ENCODE peak calls at places on chromosomes 12 and 14, in seven cellular contexts. One of them, this sample, is unnamed.

GRCh38 chr12:112183591-112184021 is 58.2 kb downstream of the TRAFD1 start:
- DNase-seq in K562: no peak
- DNase-seq in HepG2: no peak
- DNase-seq in GM12878: peak; percentile 25
- DNase-seq in H1: no peak
- DNase-seq in SK-N-SH: no peak
- DNase-seq in HCT116: no peak
- DNase-seq in this sample: no peak

GRCh38 chr12:39763071-39763893 is 143.7 kb upstream of the ABCD2 start:
- DNase-seq in K562: no peak
- DNase-seq in SK-N-SH: no peak
- DNase-seq in GM12878: no peak
- DNase-seq in HCT116: no peak
- DNase-seq in H1: no peak
- DNase-seq in HepG2: no peak
- DNase-seq in this sample: no peak

GRCh38 chr12:96190403-96191170 is 3.6 kb upstream of the ELK3 start:
- DNase-seq in SK-N-SH: no peak
- DNase-seq in HepG2: peak; percentile 23
- DNase-seq in K562: no peak
- DNase-seq in H1: no peak
- DNase-seq in GM12878: no peak
- DNase-seq in HCT116: no peak
- DNase-seq in this sample: no peak

GRCh38 chr12:47811581-47812484 is 7.9 kb downstream of the HDAC7 start:
- DNase-seq in HepG2: no peak
- DNase-seq in K562: no peak
- DNase-seq in GM12878: no peak
- DNase-seq in H1: no peak
- DNase-seq in HCT116: no peak
- DNase-seq in SK-N-SH: no peak
- DNase-seq in this sample: no peak

GRCh38 chr12:42380733-42381132 is 54.8 kb downstream of the PPHLN1 start:
- DNase-seq in HepG2: no peak
- DNase-seq in HCT116: no peak
- DNase-seq in GM12878: no peak
- DNase-seq in H1: no peak
- DNase-seq in SK-N-SH: no peak
- DNase-seq in K562: no peak
- DNase-seq in this sample: peak; percentile 39

GRCh38 chr14:31059152-31059924 is 33.2 kb upstream of the STRN3 start:
- DNase-seq in H1: no peak
- DNase-seq in SK-N-SH: no peak
- DNase-seq in GM12878: no peak
- DNase-seq in HCT116: no peak
- DNase-seq in HepG2: peak; percentile 70
- DNase-seq in K562: peak; percentile 83
- DNase-seq in this sample: no peak

GRCh38 chr12:52774629-52775250 is 2.4 kb downstream of the KRT76 start:
- DNase-seq in GM12878: no peak
- DNase-seq in HepG2: no peak
- DNase-seq in SK-N-SH: no peak
- DNase-seq in H1: no peak
- DNase-seq in K562: no peak
- DNase-seq in HCT116: no peak
- DNase-seq in this sample: no peak

GRCh38 chr12:92696240-92696639 is 6.5 kb upstream of the PLEKHG7 start:
- DNase-seq in HCT116: no peak
- DNase-seq in SK-N-SH: no peak
- DNase-seq in H1: no peak
- DNase-seq in GM12878: no peak
- DNase-seq in HepG2: no peak
- DNase-seq in K562: no peak
- DNase-seq in this sample: no peak

GRCh38 chr12:108394196-108394595 is 55.1 kb upstream of the CMKLR1 start:
- DNase-seq in GM12878: no peak
- DNase-seq in HCT116: no peak
- DNase-seq in K562: no peak
- DNase-seq in HepG2: no peak
- DNase-seq in H1: no peak
- DNase-seq in SK-N-SH: no peak
- DNase-seq in this sample: no peak

GRCh38 chr12:14770495-14771313 is 32.6 kb downstream of the WBP11 start:
- DNase-seq in SK-N-SH: peak; percentile 82
- DNase-seq in GM12878: peak; percentile 97
- DNase-seq in K562: no peak
- DNase-seq in HepG2: peak; percentile 91
- DNase-seq in H1: peak; percentile 96
- DNase-seq in HCT116: peak; percentile 83
- DNase-seq in this sample: no peak

DNA sequence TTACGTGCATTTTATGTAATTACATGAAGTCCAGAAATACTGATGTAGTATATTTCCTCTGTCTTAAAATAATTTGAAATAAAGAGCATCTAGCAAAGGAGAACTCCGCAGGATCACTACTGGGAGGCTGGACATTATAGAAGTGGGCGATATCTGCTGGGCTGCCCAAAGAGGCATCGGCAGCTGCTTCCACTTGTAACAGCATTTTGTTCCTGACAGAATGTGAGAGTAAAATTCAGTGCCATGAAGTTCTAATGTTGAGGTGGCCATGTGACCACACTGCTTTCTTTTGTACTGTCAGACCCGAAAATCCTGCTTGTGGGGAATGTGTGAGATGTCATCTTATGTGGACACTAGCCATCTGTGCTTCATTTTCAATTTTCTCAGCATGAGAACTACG is 151.8 kb downstream of the ACSS3 start:
- DNase-seq in SK-N-SH: no peak
- DNase-seq in K562: no peak
- DNase-seq in HepG2: no peak
- DNase-seq in HCT116: no peak
- DNase-seq in GM12878: no peak
- DNase-seq in H1: no peak
- DNase-seq in this sample: no peak
- TF ChIP-seq JUND in SK-N-SH: no peak
- TF ChIP-seq JUND in K562: no peak
- TF ChIP-seq JUND in HepG2: no peak
- TF ChIP-seq JUND in HCT116: no peak
- TF ChIP-seq JUND in GM12878: no peak
- TF ChIP-seq JUND in H1: no peak
- TF ChIP-seq JUND in this sample: no peak

GRCh38 chr12:11877869-11878780 is 192.6 kb upstream of the BCL2L14 start:
- DNase-seq in HepG2: no peak
- DNase-seq in H1: no peak
- DNase-seq in GM12878: no peak
- DNase-seq in SK-N-SH: peak; percentile 39
- DNase-seq in HCT116: no peak
- DNase-seq in K562: no peak
- DNase-seq in this sample: no peak
- TF ChIP-seq JUND in HepG2: no peak
- TF ChIP-seq JUND in H1: no peak
- TF ChIP-seq JUND in GM12878: no peak
- TF ChIP-seq JUND in SK-N-SH: peak; percentile 28
- TF ChIP-seq JUND in HCT116: no peak
- TF ChIP-seq JUND in K562: no peak
- TF ChIP-seq JUND in this sample: no peak

GRCh38 chr12:129558036-129558435 is 345.8 kb downstream of the TMEM132D start:
- DNase-seq in H1: no peak
- DNase-seq in HCT116: no peak
- DNase-seq in K562: no peak
- DNase-seq in GM12878: no peak
- DNase-seq in HepG2: no peak
- DNase-seq in SK-N-SH: no peak
- DNase-seq in this sample: no peak

GRCh38 chr12:129549656-129550055 is 354.2 kb downstream of the TMEM132D start:
- DNase-seq in HCT116: no peak
- DNase-seq in GM12878: no peak
- DNase-seq in SK-N-SH: no peak
- DNase-seq in HepG2: no peak
- DNase-seq in K562: no peak
- DNase-seq in H1: no peak
- DNase-seq in this sample: no peak

GRCh38 chr12:129551441-129551840 is 352.4 kb downstream of the TMEM132D start:
- DNase-seq in HepG2: no peak
- DNase-seq in H1: no peak
- DNase-seq in HCT116: no peak
- DNase-seq in K562: no peak
- DNase-seq in SK-N-SH: no peak
- DNase-seq in GM12878: no peak
- DNase-seq in this sample: no peak

GRCh38 chr12:129550353-129550752 is 353.5 kb downstream of the TMEM132D start:
- DNase-seq in K562: no peak
- DNase-seq in SK-N-SH: no peak
- DNase-seq in H1: no peak
- DNase-seq in GM12878: no peak
- DNase-seq in HCT116: no peak
- DNase-seq in HepG2: no peak
- DNase-seq in this sample: no peak

GRCh38 chr12:129552996-129553750 is 350.7 kb downstream of the TMEM132D start:
- DNase-seq in HepG2: no peak
- DNase-seq in HCT116: no peak
- DNase-seq in K562: no peak
- DNase-seq in GM12878: no peak
- DNase-seq in H1: no peak
- DNase-seq in SK-N-SH: no peak
- DNase-seq in this sample: peak; percentile 6
- TF ChIP-seq JUND in HepG2: no peak
- TF ChIP-seq JUND in HCT116: no peak
- TF ChIP-seq JUND in K562: no peak
- TF ChIP-seq JUND in GM12878: no peak
- TF ChIP-seq JUND in H1: no peak
- TF ChIP-seq JUND in SK-N-SH: no peak
- TF ChIP-seq JUND in this sample: no peak

GRCh38 chr14:53391631-53392030 is 238.5 kb upstream of the DDHD1 start:
- DNase-seq in HCT116: peak; percentile 88
- DNase-seq in GM12878: no peak
- DNase-seq in H1: no peak
- DNase-seq in SK-N-SH: no peak
- DNase-seq in HepG2: no peak
- DNase-seq in K562: no peak
- DNase-seq in this sample: no peak
- TF ChIP-seq JUND in HCT116: peak; percentile 55
- TF ChIP-seq JUND in GM12878: no peak
- TF ChIP-seq JUND in H1: no peak
- TF ChIP-seq JUND in SK-N-SH: no peak
- TF ChIP-seq JUND in HepG2: no peak
- TF ChIP-seq JUND in K562: no peak
- TF ChIP-seq JUND in this sample: no peak

DNA sequence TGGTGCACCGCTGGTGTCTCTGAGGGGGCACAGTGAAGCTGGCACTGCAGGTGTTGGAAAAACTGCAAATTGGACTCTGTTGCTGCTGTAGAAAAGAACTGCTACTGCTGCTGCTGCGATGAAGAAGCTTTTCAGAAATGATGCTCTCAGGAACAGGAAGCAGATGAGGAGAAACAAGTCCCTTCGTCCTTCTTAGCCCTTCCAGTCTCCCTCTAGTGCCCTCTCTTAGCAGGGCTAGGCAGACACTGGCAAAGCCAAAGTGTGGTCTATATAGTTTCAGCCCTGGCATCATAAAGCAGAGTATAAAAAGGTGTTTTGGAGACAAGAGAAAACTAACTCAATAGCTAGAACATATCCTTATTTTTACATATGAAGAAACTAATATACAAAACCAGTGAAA is 174.5 kb downstream of the MYRFL start:
- DNase-seq in HepG2: no peak
- DNase-seq in GM12878: no peak
- DNase-seq in SK-N-SH: no peak
- DNase-seq in H1: no peak
- DNase-seq in K562: no peak
- DNase-seq in HCT116: no peak
- DNase-seq in this sample: no peak
- TF ChIP-seq JUND in HepG2: no peak
- TF ChIP-seq JUND in GM12878: no peak
- TF ChIP-seq JUND in SK-N-SH: no peak
- TF ChIP-seq JUND in H1: no peak
- TF ChIP-seq JUND in K562: no peak
- TF ChIP-seq JUND in HCT116: no peak
- TF ChIP-seq JUND in this sample: no peak

DNA sequence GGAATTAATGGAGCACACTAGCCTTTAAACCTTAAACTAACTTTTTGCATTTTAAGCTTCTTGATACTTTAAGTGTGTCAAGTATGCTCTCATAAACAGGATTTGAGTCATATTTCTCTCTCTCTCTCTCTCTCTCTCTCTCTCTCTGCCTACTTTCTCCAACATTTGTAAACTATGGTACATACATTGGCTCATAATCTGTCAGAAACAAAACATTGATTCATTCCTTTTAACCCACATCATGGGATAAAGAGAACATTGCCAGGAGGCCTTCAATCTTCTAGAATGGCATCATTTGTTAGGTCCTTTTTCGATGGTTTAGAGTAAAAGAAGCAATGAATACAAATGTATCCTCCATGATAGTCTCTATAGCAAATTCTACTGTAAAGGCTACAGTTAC is 81.6 kb upstream of the RERGL start:
- DNase-seq in H1: no peak
- DNase-seq in SK-N-SH: no peak
- DNase-seq in HepG2: no peak
- DNase-seq in HCT116: no peak
- DNase-seq in GM12878: no peak
- DNase-seq in K562: no peak
- DNase-seq in this sample: no peak
- TF ChIP-seq JUND in H1: no peak
- TF ChIP-seq JUND in SK-N-SH: no peak
- TF ChIP-seq JUND in HepG2: no peak
- TF ChIP-seq JUND in HCT116: no peak
- TF ChIP-seq JUND in GM12878: no peak
- TF ChIP-seq JUND in K562: no peak
- TF ChIP-seq JUND in this sample: no peak

DNA sequence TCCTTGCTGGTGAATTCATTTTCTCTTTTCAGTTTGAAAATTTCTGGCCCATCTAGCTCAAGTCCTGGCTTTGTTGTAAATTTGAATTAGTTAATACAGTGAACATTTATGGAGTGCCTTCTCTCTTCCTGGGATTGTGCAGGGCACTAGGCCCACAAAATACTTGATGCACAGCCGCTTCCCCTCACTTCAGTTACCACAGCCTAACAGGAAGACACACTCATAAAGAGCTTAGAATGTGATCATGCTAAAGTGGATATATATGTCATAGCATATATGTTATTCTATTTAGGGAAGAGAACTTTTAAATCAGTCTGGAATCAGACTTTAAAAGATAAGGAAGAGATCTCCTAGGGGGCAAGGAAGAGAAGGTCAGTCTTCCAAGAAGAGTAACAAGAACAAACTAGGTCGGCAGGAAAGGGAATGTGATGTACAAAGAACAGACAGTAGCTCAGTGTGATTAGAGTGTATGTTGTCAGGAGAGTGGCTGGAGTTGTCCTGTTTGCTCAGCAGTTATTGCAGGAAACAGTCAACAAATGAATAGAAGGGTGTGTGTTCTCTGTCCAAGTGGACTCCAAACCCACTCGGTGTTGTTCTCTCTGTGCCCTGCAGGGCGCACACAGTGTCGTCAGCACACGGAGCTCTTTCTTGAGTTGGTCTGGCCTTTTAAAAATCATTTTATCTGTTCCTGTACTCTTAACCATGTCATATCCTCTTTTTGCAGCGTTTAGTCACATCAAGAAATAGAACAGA is 74.4 kb downstream of the DAAM1 start:
- DNase-seq in GM12878: no peak
- DNase-seq in H1: no peak
- DNase-seq in HCT116: no peak
- DNase-seq in HepG2: peak; percentile 95
- DNase-seq in SK-N-SH: no peak
- DNase-seq in K562: no peak
- DNase-seq in this sample: no peak
- TF ChIP-seq JUND in GM12878: no peak
- TF ChIP-seq JUND in H1: no peak
- TF ChIP-seq JUND in HCT116: no peak
- TF ChIP-seq JUND in HepG2: no peak
- TF ChIP-seq JUND in SK-N-SH: no peak
- TF ChIP-seq JUND in K562: no peak
- TF ChIP-seq JUND in this sample: no peak

This sample was measured in T47D.